ENCODE peak calls at places on chromosomes 2 and 18, in four cellular contexts. E is HT-29, V is NCI-H524 treated with DMSO at 0.1 percent for 48 hours, K is B cell. Q is an unnamed sample.

GRCh38 chr2:10584242-10584753 is 105.5 kb downstream of the NOL10 start:
- DNase-seq in E (peak), V (no peak), K (no peak), Q (no peak)

GRCh38 chr2:227802882-227803281 is 10.8 kb upstream of the CCL20 start:
- DNase-seq in E (no peak), V (no peak), K (no peak), Q (no peak)

GRCh38 chr2:230161180-230161579 is 58.6 kb downstream of the SP110 start:
- DNase-seq in E (no peak), V (no peak), K (no peak), Q (no peak)

GRCh38 chr18:53416985-53417384 is 807.5 kb downstream of the MBD2 start:
- DNase-seq in E (no peak), V (no peak), K (no peak), Q (peak)

GRCh38 chr2:201450910-201451329 is 338 bp downstream of the TRAK2 start:
- DNase-seq in E (peak), V (peak), K (no peak), Q (no peak)

GRCh38 chr18:26370037-26370436 is 143.8 kb downstream of the TAF4B start:
- DNase-seq in E (no peak), V (no peak), K (no peak), Q (no peak)

GRCh38 chr2:232484628-232485332 is 2.9 kb downstream of the ECEL1 start:
- DNase-seq in E (no peak), V (no peak), K (no peak), Q (no peak)

GRCh38 chr18:9722691-9723090 is 14.6 kb downstream of the RAB31 start:
- DNase-seq in E (peak), V (no peak), K (no peak), Q (peak)

GRCh38 chr2:239495175-239495574 is 94.4 kb upstream of the HDAC4 start:
- DNase-seq in E (no peak), V (no peak), K (no peak), Q (no peak)

GRCh38 chr2:18740428-18740827 is 151.1 kb upstream of the NT5C1B start:
- DNase-seq in E (no peak), V (no peak), K (no peak), Q (no peak)

GRCh38 chr18:3061581-3062416 is 48.9 kb upstream of the LPIN2 start:
- DNase-seq in E (no peak), V (no peak), K (no peak), Q (no peak)

GRCh38 chr18:13480856-13481255 is 245.5 kb downstream of the FAM210A start:
- DNase-seq in E (no peak), V (no peak), K (no peak), Q (peak)

GRCh38 chr2:230898016-230898415 is 27.0 kb downstream of the GPR55 start:
- DNase-seq in E (no peak), V (no peak), K (no peak), Q (no peak)

GRCh38 chr2:181083140-181083539 is 102.7 kb downstream of the UBE2E3 start:
- DNase-seq in E (no peak), V (no peak), K (no peak), Q (no peak)